ENCODE peak calls at places on chromosome X, in four cellular contexts. C is K562, T is HepG2, V is GM12878. F is an unnamed sample.
A peak's percentile ranks its signal among the peaks of the same experiment; 100 is the strongest.

GRCh38 chrX:150200820-150201287 is 162.3 kb upstream of the MAMLD1 start:
- DNase-seq in C (peak; percentile 11), T (peak; percentile 54), V (peak; percentile 54), F (no peak)

GRCh38 chrX:69493193-69493592 is 10.9 kb upstream of the NALF2 start:
- DNase-seq in C (peak; percentile 18), T (peak; percentile 44), V (no peak), F (peak; percentile 72)

GRCh38 chrX:40202456-40202855 is 104.7 kb upstream of the BCOR start:
- DNase-seq in C (no peak), T (no peak), V (peak; percentile 31), F (no peak)

GRCh38 chrX:135520553-135521404 is at the start of gene INTS6L:
- DNase-seq in C (peak; percentile 77), T (no peak), V (peak; percentile 82), F (peak; percentile 56)

GRCh38 chrX:70313503-70313902 is 23.6 kb downstream of the KIF4A start:
- DNase-seq in C (no peak), T (no peak), V (no peak), F (no peak)

GRCh38 chrX:13386092-13386491 is 66.2 kb upstream of the ATXN3L start:
- DNase-seq in C (no peak), T (no peak), V (no peak), F (no peak)

GRCh38 chrX:13620202-13620601 is 32.7 kb upstream of the TCEANC start:
- DNase-seq in C (no peak), T (no peak), V (no peak), F (no peak)

GRCh38 chrX:140091276-140091886 is 126.1 kb upstream of the CXorf66 start:
- DNase-seq in C (peak; percentile 38), T (no peak), V (no peak), F (no peak)

GRCh38 chrX:10617964-10618342 is 2.4 kb downstream of the MID1 start:
- DNase-seq in C (no peak), T (no peak), V (no peak), F (no peak)

GRCh38 chrX:3526084-3526483 is 179.6 kb upstream of the MXRA5 start:
- DNase-seq in C (no peak), T (no peak), V (no peak), F (no peak)
- H3K27ac ChIP-seq in C (no peak overlapping the region), T (no peak overlapping the region), V (no peak overlapping the region), F (no peak overlapping the region)

GRCh38 chrX:49995021-49995731 is 72.8 kb downstream of the CLCN5 start:
- DNase-seq in C (no peak), T (peak; percentile 30), V (no peak), F (no peak)
- TF ChIP-seq MAX in C (no peak), T (no peak), V (no peak), F (no peak)

DNA sequence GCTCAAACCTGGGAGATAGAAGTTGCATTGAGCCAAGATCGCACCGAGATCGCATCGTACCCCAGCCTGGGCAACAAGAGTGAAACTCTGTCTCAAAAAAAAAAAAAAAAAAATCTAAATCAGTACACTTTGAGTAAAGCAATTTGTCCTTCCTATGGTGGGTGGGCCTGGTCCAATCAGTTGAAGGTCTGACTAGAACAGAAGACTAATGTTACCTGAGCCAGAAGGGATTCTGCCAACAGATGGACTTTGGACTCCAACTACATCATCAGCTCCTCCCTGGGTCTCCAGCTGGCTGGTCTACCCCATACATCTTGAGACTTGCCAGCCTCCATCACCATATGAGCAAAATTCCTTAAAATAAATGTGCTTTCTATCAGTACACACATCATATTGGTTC is 155.2 kb downstream of the DHRSX start:
- DNase-seq in C (no peak), T (no peak), V (no peak), F (no peak)
- TF ChIP-seq CBX5 in C (no peak), T (no peak), V (no peak), F (no peak)

GRCh38 chrX:19602866-19603620 is 87.7 kb upstream of the MAP3K15 start:
- DNase-seq in C (peak; percentile 9), T (no peak), V (no peak), F (no peak)
- H3K27ac ChIP-seq in C (no peak overlapping the region), T (no peak overlapping the region), V (no peak overlapping the region), F (no peak overlapping the region)

GRCh38 chrX:65253817-65254216 is 277.6 kb upstream of the ZC4H2 start:
- DNase-seq in C (no peak), T (no peak), V (no peak), F (no peak)
- TF ChIP-seq MAX in C (no peak), T (no peak), V (no peak), F (no peak)